ENCODE peak calls at places on chromosomes 3 and 15, in nine cellular contexts. One of them, this sample, is unnamed.

GRCh38 chr15:31024330-31024729 is 32.9 kb upstream of the MTMR10 start:
- DNase-seq in aorta: no peak
- DNase-seq in SJSA1: peak
- DNase-seq in left ventricle myocardium inferior: no peak
- DNase-seq in CD4-positive, CD25-positive, alpha-beta regulatory T cell: no peak
- DNase-seq in heart left ventricle: no peak
- DNase-seq in PC-3: peak
- DNase-seq in GM23248: peak
- DNase-seq in PC-9: peak
- DNase-seq in this sample: peak

GRCh38 chr15:56019060-56019793 is 25.8 kb upstream of the NEDD4 start:
- DNase-seq in left ventricle myocardium inferior: no peak
- DNase-seq in CD4-positive, CD25-positive, alpha-beta regulatory T cell: no peak
- DNase-seq in PC-3: no peak
- DNase-seq in PC-9: peak
- DNase-seq in GM23248: no peak
- DNase-seq in heart left ventricle: no peak
- DNase-seq in SJSA1: peak
- DNase-seq in aorta: no peak
- DNase-seq in this sample: no peak

GRCh38 chr3:197495059-197495455 is 60.7 kb downstream of the BDH1 start:
- DNase-seq in PC-3: no peak
- DNase-seq in CD4-positive, CD25-positive, alpha-beta regulatory T cell: no peak
- DNase-seq in heart left ventricle: no peak
- DNase-seq in GM23248: no peak
- DNase-seq in SJSA1: no peak
- DNase-seq in left ventricle myocardium inferior: peak
- DNase-seq in PC-9: no peak
- DNase-seq in aorta: no peak
- DNase-seq in this sample: no peak

GRCh38 chr3:179432021-179432420 is 19.2 kb downstream of the GNB4 start:
- DNase-seq in PC-3: no peak
- DNase-seq in CD4-positive, CD25-positive, alpha-beta regulatory T cell: no peak
- DNase-seq in PC-9: no peak
- DNase-seq in heart left ventricle: no peak
- DNase-seq in GM23248: no peak
- DNase-seq in SJSA1: no peak
- DNase-seq in aorta: no peak
- DNase-seq in left ventricle myocardium inferior: no peak
- DNase-seq in this sample: no peak

GRCh38 chr15:60343221-60343970 is 54.4 kb downstream of the ANXA2 start:
- DNase-seq in SJSA1: no peak
- DNase-seq in PC-9: no peak
- DNase-seq in CD4-positive, CD25-positive, alpha-beta regulatory T cell: no peak
- DNase-seq in aorta: no peak
- DNase-seq in heart left ventricle: no peak
- DNase-seq in left ventricle myocardium inferior: no peak
- DNase-seq in PC-3: no peak
- DNase-seq in GM23248: peak
- DNase-seq in this sample: no peak

GRCh38 chr3:111906667-111907066 is 47.6 kb downstream of the PHLDB2 start:
- DNase-seq in GM23248: no peak
- DNase-seq in SJSA1: peak
- DNase-seq in CD4-positive, CD25-positive, alpha-beta regulatory T cell: no peak
- DNase-seq in heart left ventricle: no peak
- DNase-seq in PC-9: no peak
- DNase-seq in PC-3: no peak
- DNase-seq in aorta: no peak
- DNase-seq in left ventricle myocardium inferior: no peak
- DNase-seq in this sample: no peak

GRCh38 chr15:38589502-38589901 is 24.9 kb upstream of the RASGRP1 start:
- DNase-seq in PC-3: peak
- DNase-seq in heart left ventricle: no peak
- DNase-seq in aorta: no peak
- DNase-seq in CD4-positive, CD25-positive, alpha-beta regulatory T cell: no peak
- DNase-seq in GM23248: peak
- DNase-seq in PC-9: peak
- DNase-seq in SJSA1: no peak
- DNase-seq in left ventricle myocardium inferior: no peak
- DNase-seq in this sample: no peak

GRCh38 chr15:52735231-52736089 is 54.7 kb downstream of the ONECUT1 start:
- DNase-seq in left ventricle myocardium inferior: no peak
- DNase-seq in aorta: no peak
- DNase-seq in SJSA1: peak
- DNase-seq in PC-3: peak
- DNase-seq in PC-9: peak
- DNase-seq in GM23248: peak
- DNase-seq in CD4-positive, CD25-positive, alpha-beta regulatory T cell: peak
- DNase-seq in heart left ventricle: no peak
- DNase-seq in this sample: peak

GRCh38 chr15:60582370-60583036 is 103.6 kb upstream of the ICE2 start:
- DNase-seq in PC-3: no peak
- DNase-seq in GM23248: no peak
- DNase-seq in heart left ventricle: no peak
- DNase-seq in CD4-positive, CD25-positive, alpha-beta regulatory T cell: peak
- DNase-seq in left ventricle myocardium inferior: no peak
- DNase-seq in PC-9: no peak
- DNase-seq in aorta: no peak
- DNase-seq in SJSA1: no peak
- DNase-seq in this sample: no peak

GRCh38 chr15:93362203-93362602 is 273.2 kb upstream of the RGMA start:
- DNase-seq in aorta: no peak
- DNase-seq in left ventricle myocardium inferior: no peak
- DNase-seq in PC-3: no peak
- DNase-seq in SJSA1: no peak
- DNase-seq in PC-9: no peak
- DNase-seq in CD4-positive, CD25-positive, alpha-beta regulatory T cell: no peak
- DNase-seq in heart left ventricle: no peak
- DNase-seq in GM23248: no peak
- DNase-seq in this sample: no peak

GRCh38 chr3:45110185-45110833 is 35.9 kb downstream of the CDCP1 start:
- DNase-seq in heart left ventricle: no peak
- DNase-seq in left ventricle myocardium inferior: no peak
- DNase-seq in PC-9: no peak
- DNase-seq in GM23248: no peak
- DNase-seq in PC-3: no peak
- DNase-seq in SJSA1: no peak
- DNase-seq in CD4-positive, CD25-positive, alpha-beta regulatory T cell: peak
- DNase-seq in aorta: no peak
- DNase-seq in this sample: no peak

GRCh38 chr15:78396976-78397375 is 41.0 kb upstream of the IREB2 start:
- DNase-seq in aorta: peak
- DNase-seq in PC-3: peak
- DNase-seq in SJSA1: no peak
- DNase-seq in GM23248: peak
- DNase-seq in heart left ventricle: no peak
- DNase-seq in CD4-positive, CD25-positive, alpha-beta regulatory T cell: no peak
- DNase-seq in PC-9: no peak
- DNase-seq in left ventricle myocardium inferior: peak
- DNase-seq in this sample: peak

GRCh38 chr3:47433796-47434195 is 41.9 kb downstream of the SCAP start:
- DNase-seq in GM23248: no peak
- DNase-seq in CD4-positive, CD25-positive, alpha-beta regulatory T cell: no peak
- DNase-seq in left ventricle myocardium inferior: no peak
- DNase-seq in PC-9: peak
- DNase-seq in heart left ventricle: no peak
- DNase-seq in PC-3: peak
- DNase-seq in aorta: no peak
- DNase-seq in SJSA1: no peak
- DNase-seq in this sample: no peak

GRCh38 chr15:88032787-88033186 is 223.8 kb downstream of the NTRK3 start:
- DNase-seq in GM23248: peak
- DNase-seq in aorta: no peak
- DNase-seq in CD4-positive, CD25-positive, alpha-beta regulatory T cell: no peak
- DNase-seq in left ventricle myocardium inferior: no peak
- DNase-seq in SJSA1: no peak
- DNase-seq in heart left ventricle: no peak
- DNase-seq in PC-9: no peak
- DNase-seq in PC-3: no peak
- DNase-seq in this sample: no peak

GRCh38 chr15:93018574-93018973 is 70.4 kb downstream of the RGMA start:
- DNase-seq in PC-9: no peak
- DNase-seq in PC-3: no peak
- DNase-seq in heart left ventricle: no peak
- DNase-seq in GM23248: peak
- DNase-seq in aorta: no peak
- DNase-seq in CD4-positive, CD25-positive, alpha-beta regulatory T cell: no peak
- DNase-seq in left ventricle myocardium inferior: no peak
- DNase-seq in SJSA1: no peak
- DNase-seq in this sample: no peak

DNA sequence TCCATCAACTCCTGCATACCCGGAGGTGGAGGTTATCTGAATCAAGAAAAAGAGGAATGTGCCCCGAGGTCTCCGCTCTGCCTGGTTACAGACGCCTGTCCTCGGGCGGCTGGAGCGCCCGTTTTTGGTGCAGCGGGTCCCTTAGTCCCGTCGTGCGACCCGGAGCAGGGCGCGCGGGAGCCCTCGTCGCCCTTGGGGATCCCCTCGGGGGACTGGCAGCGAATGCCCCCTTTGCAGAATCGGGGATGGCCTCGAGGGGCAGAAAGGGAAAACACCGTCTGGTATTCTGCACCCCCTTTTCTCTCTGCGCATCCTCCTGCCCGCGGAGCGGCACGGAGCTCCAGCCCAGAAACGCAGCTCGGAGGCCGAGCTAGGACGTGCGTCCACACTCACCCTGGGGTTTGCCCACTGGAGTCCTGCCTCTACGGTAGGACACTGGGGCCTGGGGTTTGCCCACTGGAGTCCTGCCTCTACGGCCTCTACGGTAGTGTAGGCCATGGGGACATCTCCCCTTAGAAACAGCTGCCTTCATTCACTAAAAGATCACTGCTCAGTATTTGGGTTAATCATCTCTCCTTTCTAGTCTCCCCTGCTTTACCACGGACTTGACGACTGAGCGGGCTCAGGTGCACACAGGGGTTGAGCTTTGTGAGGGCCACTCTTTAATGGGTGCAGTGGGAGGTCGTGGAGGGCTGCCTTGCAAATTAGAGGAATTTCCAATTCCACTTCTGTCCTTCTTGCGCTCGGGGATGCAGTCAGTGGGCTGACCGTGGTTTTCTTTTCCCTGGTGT is 2.4 kb downstream of the PTPRG start:
- DNase-seq in CD4-positive, CD25-positive, alpha-beta regulatory T cell: no peak
- DNase-seq in left ventricle myocardium inferior: no peak
- DNase-seq in PC-3: no peak
- DNase-seq in GM23248: peak
- DNase-seq in aorta: no peak
- DNase-seq in SJSA1: no peak
- DNase-seq in PC-9: no peak
- DNase-seq in heart left ventricle: peak
- DNase-seq in this sample: no peak
- H3K4me3 ChIP-seq in CD4-positive, CD25-positive, alpha-beta regulatory T cell: no peak
- H3K4me3 ChIP-seq in left ventricle myocardium inferior: peak
- H3K4me3 ChIP-seq in PC-3: no peak
- H3K4me3 ChIP-seq in GM23248: peak
- H3K4me3 ChIP-seq in aorta: peak
- H3K4me3 ChIP-seq in SJSA1: peak
- H3K4me3 ChIP-seq in PC-9: no peak
- H3K4me3 ChIP-seq in heart left ventricle: peak
- H3K4me3 ChIP-seq in this sample: peak

DNA sequence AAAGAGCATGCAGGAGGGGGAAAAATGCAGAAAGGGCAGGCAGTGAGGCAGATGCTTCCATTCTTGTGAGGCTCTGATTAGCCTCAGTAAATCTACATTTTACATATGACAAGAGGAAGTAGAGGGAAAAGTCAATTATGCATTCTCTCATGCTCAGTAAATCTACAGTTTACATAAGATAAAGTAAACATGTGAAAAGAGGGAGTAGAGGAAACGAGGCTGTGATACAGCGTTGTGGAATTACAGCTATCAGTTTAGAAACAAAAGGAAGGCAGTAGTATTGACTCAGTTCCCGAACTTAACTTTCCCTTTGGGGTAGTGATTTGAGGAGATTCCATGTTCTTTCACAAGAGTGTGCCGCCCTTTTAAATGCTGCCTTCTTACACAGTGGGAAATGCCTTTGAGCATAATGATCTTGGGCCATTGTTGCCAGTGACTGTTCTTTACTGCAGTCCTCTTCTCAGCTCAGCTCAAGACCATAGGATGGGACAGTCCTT is 39.3 kb downstream of the OSTN start:
- DNase-seq in heart left ventricle: no peak
- DNase-seq in CD4-positive, CD25-positive, alpha-beta regulatory T cell: no peak
- DNase-seq in PC-9: peak
- DNase-seq in SJSA1: peak
- DNase-seq in PC-3: peak
- DNase-seq in aorta: no peak
- DNase-seq in left ventricle myocardium inferior: no peak
- DNase-seq in GM23248: peak
- DNase-seq in this sample: no peak
- H3K27ac ChIP-seq in heart left ventricle: no peak
- H3K27ac ChIP-seq in CD4-positive, CD25-positive, alpha-beta regulatory T cell: no peak
- H3K27ac ChIP-seq in PC-9: peak
- H3K27ac ChIP-seq in SJSA1: peak
- H3K27ac ChIP-seq in PC-3: peak
- H3K27ac ChIP-seq in aorta: no peak
- H3K27ac ChIP-seq in left ventricle myocardium inferior: no peak
- H3K27ac ChIP-seq in GM23248: peak
- H3K27ac ChIP-seq in this sample: no peak

GRCh38 chr15:40338041-40338657 is 2.6 kb downstream of the CCDC9B start:
- DNase-seq in CD4-positive, CD25-positive, alpha-beta regulatory T cell: peak
- DNase-seq in left ventricle myocardium inferior: peak
- DNase-seq in aorta: peak
- DNase-seq in PC-9: peak
- DNase-seq in PC-3: peak
- DNase-seq in SJSA1: peak
- DNase-seq in heart left ventricle: peak
- DNase-seq in GM23248: peak
- DNase-seq in this sample: peak
- H3K4me3 ChIP-seq in CD4-positive, CD25-positive, alpha-beta regulatory T cell: no peak
- H3K4me3 ChIP-seq in left ventricle myocardium inferior: peak
- H3K4me3 ChIP-seq in aorta: no peak
- H3K4me3 ChIP-seq in PC-9: peak
- H3K4me3 ChIP-seq in PC-3: peak
- H3K4me3 ChIP-seq in SJSA1: peak
- H3K4me3 ChIP-seq in heart left ventricle: peak
- H3K4me3 ChIP-seq in GM23248: peak
- H3K4me3 ChIP-seq in this sample: no peak

DNA sequence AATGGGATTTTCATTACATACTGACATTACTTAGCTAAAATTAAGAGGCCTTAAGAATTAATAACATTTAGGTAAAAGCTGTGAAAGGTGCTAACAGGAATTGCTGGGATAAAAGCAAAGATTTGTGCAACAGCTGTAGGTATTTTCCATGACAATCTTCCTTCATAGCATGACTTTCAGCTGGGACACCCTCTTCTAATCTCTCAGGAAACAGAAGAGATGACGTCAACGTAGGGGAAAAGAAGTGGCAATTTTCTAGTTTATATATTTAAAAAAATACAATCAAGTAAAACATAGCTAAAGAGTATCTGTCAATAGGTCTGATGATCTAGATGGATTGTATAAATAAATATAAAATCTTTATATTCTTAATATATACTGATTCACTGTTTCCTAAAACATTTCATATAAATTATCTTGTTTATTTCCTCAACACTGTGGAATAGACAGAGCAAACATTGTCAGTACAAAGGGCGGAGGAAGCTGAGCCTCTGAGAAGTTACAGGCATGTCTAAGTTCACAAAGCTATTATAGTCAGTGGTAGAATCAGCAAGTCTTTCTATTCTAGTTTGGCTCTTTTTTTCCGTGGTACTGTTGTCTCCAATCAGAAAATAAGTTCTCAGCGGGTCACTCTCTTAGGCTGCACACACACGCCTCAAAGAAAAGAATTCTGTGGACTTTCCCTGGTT is 217.0 kb downstream of the P3H2 start:
- DNase-seq in CD4-positive, CD25-positive, alpha-beta regulatory T cell: no peak
- DNase-seq in left ventricle myocardium inferior: no peak
- DNase-seq in PC-3: no peak
- DNase-seq in PC-9: no peak
- DNase-seq in aorta: no peak
- DNase-seq in heart left ventricle: no peak
- DNase-seq in GM23248: no peak
- DNase-seq in SJSA1: no peak
- DNase-seq in this sample: no peak
- H3K27ac ChIP-seq in CD4-positive, CD25-positive, alpha-beta regulatory T cell: no peak
- H3K27ac ChIP-seq in left ventricle myocardium inferior: no peak
- H3K27ac ChIP-seq in PC-3: no peak
- H3K27ac ChIP-seq in PC-9: no peak
- H3K27ac ChIP-seq in aorta: no peak
- H3K27ac ChIP-seq in heart left ventricle: no peak
- H3K27ac ChIP-seq in GM23248: no peak
- H3K27ac ChIP-seq in SJSA1: no peak
- H3K27ac ChIP-seq in this sample: no peak